ENCODE peak calls at places on chromosomes 4 and X, in seven cellular contexts. One of them, this sample, is unnamed. For H3K4me1, the result is how much of the 10 kb centered on the place peaks cover.

GRCh38 chr4:25943312-25943711 is 29.3 kb downstream of the SMIM20 start:
- DNase-seq in GM23248: no peak
- DNase-seq in GM23338: no peak
- DNase-seq in fibroblast of lung: peak
- DNase-seq in hepatocyte: no peak
- DNase-seq in MM.1S: no peak
- DNase-seq in neural progenitor cell: no peak
- DNase-seq in this sample: peak

GRCh38 chr4:85368932-85369331 is 106.0 kb upstream of the ARHGAP24 start:
- DNase-seq in GM23248: no peak
- DNase-seq in GM23338: no peak
- DNase-seq in fibroblast of lung: no peak
- DNase-seq in hepatocyte: no peak
- DNase-seq in MM.1S: no peak
- DNase-seq in neural progenitor cell: no peak
- DNase-seq in this sample: no peak

GRCh38 chrX:102339312-102340298 is 92.6 kb downstream of the NXF2 start:
- DNase-seq in GM23248: peak
- DNase-seq in GM23338: peak
- DNase-seq in fibroblast of lung: no peak
- DNase-seq in hepatocyte: no peak
- DNase-seq in MM.1S: peak
- DNase-seq in neural progenitor cell: no peak
- DNase-seq in this sample: no peak

GRCh38 chrX:2828404-2829065 is at the start of gene GYG2:
- DNase-seq in GM23248: peak
- DNase-seq in GM23338: peak
- DNase-seq in fibroblast of lung: peak
- DNase-seq in hepatocyte: peak
- DNase-seq in MM.1S: no peak
- DNase-seq in neural progenitor cell: peak
- DNase-seq in this sample: no peak

GRCh38 chrX:31609130-31609529 is 537.3 kb upstream of the FTHL17 start:
- DNase-seq in GM23248: peak
- DNase-seq in GM23338: no peak
- DNase-seq in fibroblast of lung: peak
- DNase-seq in hepatocyte: peak
- DNase-seq in MM.1S: no peak
- DNase-seq in neural progenitor cell: no peak
- DNase-seq in this sample: peak

GRCh38 chr4:165621983-165622382 is 243.2 kb downstream of the CPE start:
- DNase-seq in GM23248: no peak
- DNase-seq in GM23338: no peak
- DNase-seq in fibroblast of lung: no peak
- DNase-seq in hepatocyte: no peak
- DNase-seq in MM.1S: no peak
- DNase-seq in neural progenitor cell: no peak
- DNase-seq in this sample: peak

GRCh38 chr4:178185517-178185916 is 743.3 kb upstream of the AGA start:
- DNase-seq in GM23248: no peak
- DNase-seq in GM23338: no peak
- DNase-seq in fibroblast of lung: no peak
- DNase-seq in hepatocyte: no peak
- DNase-seq in MM.1S: no peak
- DNase-seq in neural progenitor cell: no peak
- DNase-seq in this sample: peak

GRCh38 chr4:78517050-78517652 is 34.4 kb upstream of the ANXA3 start:
- DNase-seq in GM23248: peak
- DNase-seq in GM23338: peak
- DNase-seq in fibroblast of lung: peak
- DNase-seq in hepatocyte: peak
- DNase-seq in MM.1S: peak
- DNase-seq in neural progenitor cell: peak
- DNase-seq in this sample: peak

GRCh38 chr4:175791221-175791620 is 20.8 kb downstream of the GPM6A start:
- DNase-seq in GM23248: no peak
- DNase-seq in GM23338: no peak
- DNase-seq in fibroblast of lung: no peak
- DNase-seq in hepatocyte: no peak
- DNase-seq in MM.1S: no peak
- DNase-seq in neural progenitor cell: no peak
- DNase-seq in this sample: no peak

GRCh38 chr4:150591284-150591874 is 9.4 kb downstream of the MAB21L2 start:
- DNase-seq in GM23248: no peak
- DNase-seq in GM23338: peak
- DNase-seq in fibroblast of lung: no peak
- DNase-seq in hepatocyte: peak
- DNase-seq in MM.1S: no peak
- DNase-seq in neural progenitor cell: peak
- DNase-seq in this sample: no peak

GRCh38 chrX:117989512-117989911 is 127.1 kb downstream of the KLHL13 start:
- DNase-seq in GM23248: no peak
- DNase-seq in GM23338: no peak
- DNase-seq in fibroblast of lung: no peak
- DNase-seq in hepatocyte: no peak
- DNase-seq in MM.1S: no peak
- DNase-seq in neural progenitor cell: no peak
- DNase-seq in this sample: peak

GRCh38 chrX:31209005-31209612 is 137.3 kb upstream of the FTHL17 start:
- DNase-seq in GM23248: no peak
- DNase-seq in GM23338: no peak
- DNase-seq in fibroblast of lung: no peak
- DNase-seq in hepatocyte: no peak
- DNase-seq in MM.1S: no peak
- DNase-seq in neural progenitor cell: no peak
- DNase-seq in this sample: peak

GRCh38 chr4:71406459-71406963 is 67.7 kb downstream of the SLC4A4 start:
- DNase-seq in GM23248: peak
- DNase-seq in GM23338: no peak
- DNase-seq in fibroblast of lung: peak
- DNase-seq in hepatocyte: no peak
- DNase-seq in MM.1S: no peak
- DNase-seq in neural progenitor cell: no peak
- DNase-seq in this sample: peak

GRCh38 chr4:16227462-16227868 is 1.2 kb upstream of the TAPT1 start:
- DNase-seq in GM23248: peak
- DNase-seq in GM23338: peak
- DNase-seq in fibroblast of lung: peak
- DNase-seq in hepatocyte: peak
- DNase-seq in MM.1S: peak
- DNase-seq in neural progenitor cell: peak
- DNase-seq in this sample: peak

GRCh38 chr4:77358315-77358928 is 201.4 kb downstream of the CCNG2 start:
- DNase-seq in GM23248: peak
- DNase-seq in GM23338: peak
- DNase-seq in fibroblast of lung: peak
- DNase-seq in hepatocyte: peak
- DNase-seq in MM.1S: peak
- DNase-seq in neural progenitor cell: peak
- DNase-seq in this sample: no peak

GRCh38 chrX:150092549-150092948 is 154.3 kb upstream of the EOLA2 start:
- DNase-seq in GM23248: no peak
- DNase-seq in GM23338: no peak
- DNase-seq in fibroblast of lung: no peak
- DNase-seq in hepatocyte: no peak
- DNase-seq in MM.1S: no peak
- DNase-seq in neural progenitor cell: no peak
- DNase-seq in this sample: no peak

GRCh38 chr4:142549726-142550463 is 296.2 kb downstream of the INPP4B start:
- DNase-seq in GM23248: peak
- DNase-seq in GM23338: no peak
- DNase-seq in fibroblast of lung: peak
- DNase-seq in hepatocyte: peak
- DNase-seq in MM.1S: no peak
- DNase-seq in neural progenitor cell: no peak
- DNase-seq in this sample: peak

DNA sequence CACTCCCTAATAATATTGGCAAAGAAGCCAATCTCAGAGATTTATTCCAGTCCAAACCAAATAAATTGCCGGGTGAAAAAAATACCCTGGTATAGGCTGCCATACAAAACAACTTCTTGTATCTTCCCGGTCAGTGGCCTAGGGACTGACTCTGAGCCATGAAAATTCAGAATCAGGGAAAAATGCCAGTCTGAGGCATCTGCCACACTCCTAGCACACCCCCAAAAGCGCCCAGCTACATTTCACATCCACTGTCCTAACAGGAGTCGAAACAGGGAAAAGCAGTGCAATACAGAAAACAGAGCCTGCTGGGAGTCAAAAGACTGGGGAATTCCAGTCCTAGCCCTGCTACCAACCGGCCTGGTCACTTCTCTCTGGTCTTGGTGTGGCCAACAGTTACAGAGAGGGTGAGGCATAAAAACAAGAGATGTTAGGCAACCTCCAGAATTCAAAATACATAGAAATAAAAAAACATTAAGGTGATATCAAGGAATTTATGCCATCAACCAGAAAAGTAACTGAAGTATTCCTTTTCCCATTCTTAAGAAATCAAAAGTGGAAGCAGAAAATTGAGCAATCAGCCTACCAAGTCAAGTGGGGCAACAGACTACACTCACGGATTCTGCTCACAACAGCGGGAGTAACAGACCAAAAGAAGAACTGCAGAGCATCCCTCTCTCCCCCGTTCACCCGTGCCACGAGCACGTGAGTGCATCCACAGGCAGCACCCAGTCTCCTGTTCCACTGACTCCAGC is 29.5 kb downstream of the AFAP1 start:
- DNase-seq in GM23248: peak
- DNase-seq in GM23338: no peak
- DNase-seq in fibroblast of lung: peak
- DNase-seq in hepatocyte: no peak
- DNase-seq in MM.1S: no peak
- DNase-seq in neural progenitor cell: peak
- DNase-seq in this sample: no peak
- H3K4me1 ChIP-seq in GM23248: half or more
- H3K4me1 ChIP-seq in GM23338: half or more
- H3K4me1 ChIP-seq in fibroblast of lung: under half
- H3K4me1 ChIP-seq in hepatocyte: under half
- H3K4me1 ChIP-seq in MM.1S: under half
- H3K4me1 ChIP-seq in neural progenitor cell: under half
- H3K4me1 ChIP-seq in this sample: half or more

DNA sequence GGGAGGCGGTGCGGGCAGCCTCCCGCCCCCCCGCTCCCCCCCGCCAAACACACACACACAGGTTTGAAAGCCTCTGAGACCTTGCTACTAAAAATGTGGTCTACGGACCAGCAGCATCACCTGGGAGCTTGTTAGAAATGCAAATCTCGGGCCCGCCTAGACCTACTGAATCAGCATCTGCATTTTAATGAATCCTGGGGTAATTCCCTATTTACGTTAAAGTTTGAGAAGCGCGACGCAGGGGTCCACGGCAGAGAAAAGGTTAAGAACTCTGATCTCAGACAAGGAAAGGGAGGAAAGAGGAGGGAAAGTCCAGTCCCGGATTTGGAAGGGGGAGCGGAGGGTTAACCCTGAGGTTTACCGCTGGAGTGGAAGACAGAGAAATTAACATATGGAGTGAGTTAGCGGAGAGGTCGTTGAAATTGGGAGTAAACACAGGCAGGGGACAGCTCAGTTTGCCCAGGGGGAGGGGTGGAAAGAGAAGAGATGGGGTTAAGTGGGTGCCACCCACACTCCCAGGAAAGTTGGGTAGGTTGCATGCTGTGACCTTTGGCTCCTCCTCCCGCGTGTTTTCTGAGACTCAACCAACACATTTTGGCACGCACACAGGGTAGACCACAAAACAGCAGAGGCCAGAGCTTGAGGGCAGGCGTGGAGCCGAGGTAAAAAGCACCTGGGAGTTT is 483.6 kb downstream of the BCOR start:
- DNase-seq in GM23248: no peak
- DNase-seq in GM23338: peak
- DNase-seq in fibroblast of lung: no peak
- DNase-seq in hepatocyte: peak
- DNase-seq in MM.1S: peak
- DNase-seq in neural progenitor cell: peak
- DNase-seq in this sample: no peak
- TF ChIP-seq EZH2 in GM23248: no peak
- TF ChIP-seq EZH2 in GM23338: no peak
- TF ChIP-seq EZH2 in fibroblast of lung: no peak
- TF ChIP-seq EZH2 in hepatocyte: no peak
- TF ChIP-seq EZH2 in MM.1S: no peak
- TF ChIP-seq EZH2 in neural progenitor cell: no peak
- TF ChIP-seq EZH2 in this sample: no peak

DNA sequence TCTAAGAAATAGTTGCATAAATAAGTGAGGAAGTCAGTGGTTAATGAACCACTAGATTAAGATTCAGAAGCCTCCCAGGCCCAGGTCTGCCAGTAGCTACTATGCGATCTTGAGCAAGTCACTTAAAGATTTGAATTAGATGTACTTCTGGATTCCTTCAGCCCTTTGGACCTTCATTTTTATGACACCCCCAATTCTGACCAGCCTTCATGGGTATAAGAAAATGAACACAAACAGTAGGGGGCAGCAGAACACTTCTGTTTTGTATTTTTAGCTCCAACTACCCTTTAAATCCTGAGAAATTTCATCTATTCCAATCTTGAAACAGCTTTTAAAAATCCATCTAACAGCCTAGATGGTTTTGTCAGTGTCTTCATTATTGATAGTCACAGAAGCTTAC is 19.0 kb downstream of the TMEM47 start:
- DNase-seq in GM23248: peak
- DNase-seq in GM23338: peak
- DNase-seq in fibroblast of lung: peak
- DNase-seq in hepatocyte: peak
- DNase-seq in MM.1S: peak
- DNase-seq in neural progenitor cell: peak
- DNase-seq in this sample: no peak
- H3K4me1 ChIP-seq in GM23248: under half
- H3K4me1 ChIP-seq in GM23338: under half
- H3K4me1 ChIP-seq in fibroblast of lung: under half
- H3K4me1 ChIP-seq in hepatocyte: under half
- H3K4me1 ChIP-seq in MM.1S: under half
- H3K4me1 ChIP-seq in neural progenitor cell: under half
- H3K4me1 ChIP-seq in this sample: under half

GRCh38 chr4:4865705-4866123 is 6.2 kb downstream of the MSX1 start:
- DNase-seq in GM23248: no peak
- DNase-seq in GM23338: peak
- DNase-seq in fibroblast of lung: no peak
- DNase-seq in hepatocyte: no peak
- DNase-seq in MM.1S: no peak
- DNase-seq in neural progenitor cell: peak
- DNase-seq in this sample: no peak
- TF ChIP-seq EZH2 in GM23248: no peak
- TF ChIP-seq EZH2 in GM23338: no peak
- TF ChIP-seq EZH2 in fibroblast of lung: no peak
- TF ChIP-seq EZH2 in hepatocyte: no peak
- TF ChIP-seq EZH2 in MM.1S: no peak
- TF ChIP-seq EZH2 in neural progenitor cell: no peak
- TF ChIP-seq EZH2 in this sample: no peak